ENCODE peak calls at places on chromosome 17, in eight cellular contexts. U is dorsolateral prefrontal cortex, C is heart left ventricle, V is neural crest cell, T is AG10803, H is OCI-LY7, N is lower leg skin, G is tibial artery. R is an unnamed sample.
A peak's percentile ranks its signal among the peaks of the same experiment; 100 is the strongest.

GRCh38 chr17:64599187-64599676 is 62.9 kb downstream of the SMURF2 start:
- DNase-seq in T (no peak), C (no peak), U (no peak), V (no peak), G (no peak), N (no peak), H (peak; percentile 46), R (no peak)

GRCh38 chr17:49565948-49566491 is 9.7 kb upstream of the NXPH3 start:
- DNase-seq in N (no peak), U (peak; percentile 95), C (peak; percentile 76), V (no peak), G (peak; percentile 95), H (no peak), T (no peak), R (no peak)

GRCh38 chr17:2397247-2398171 is 3.4 kb downstream of the MNT start:
- DNase-seq in V (no peak), G (peak; percentile 66), U (no peak), T (no peak), N (no peak), C (no peak), H (no peak), R (no peak)

GRCh38 chr17:80995131-80995530 is 3.5 kb downstream of the CHMP6 start:
- DNase-seq in U (no peak), H (no peak), V (no peak), N (peak; percentile 85), G (no peak), C (no peak), T (no peak), R (no peak)

GRCh38 chr17:76179496-76180467 is 38.7 kb upstream of the FOXJ1 start:
- DNase-seq in C (no peak), T (peak; percentile 29), V (no peak), U (no peak), G (no peak), H (peak; percentile 89), N (no peak), R (no peak)

GRCh38 chr17:27466748-27467375 is 10.6 kb downstream of the KSR1 start:
- DNase-seq in T (no peak), V (no peak), U (no peak), C (peak; percentile 35), H (no peak), G (no peak), N (no peak), R (no peak)

GRCh38 chr17:45123930-45124796 is 8.2 kb downstream of the PLCD3 start:
- DNase-seq in H (peak; percentile 17), N (peak; percentile 93), G (peak; percentile 84), C (peak; percentile 38), T (peak; percentile 85), V (no peak), U (no peak), R (no peak)

GRCh38 chr17:49821466-49821865 is 26.4 kb downstream of the TAC4 start:
- DNase-seq in V (no peak), N (no peak), H (no peak), G (no peak), C (no peak), T (no peak), U (no peak), R (no peak)

GRCh38 chr17:77427471-77427991 is 286.8 kb downstream of the SEC14L1 start:
- DNase-seq in U (peak; percentile 42), T (peak; percentile 81), G (peak; percentile 85), C (no peak), N (peak; percentile 95), V (no peak), H (no peak), R (no peak)

GRCh38 chr17:12691173-12691572 is 25.5 kb downstream of the MYOCD start:
- DNase-seq in H (no peak), G (peak; percentile 85), U (no peak), T (peak; percentile 72), N (no peak), C (no peak), V (no peak), R (no peak)
- TF ChIP-seq CTCF in H (no peak), G (no peak), U (no peak), T (no peak), N (no peak), C (no peak), V (no peak), R (no peak)

GRCh38 chr17:78977992-78978973 is 1.4 kb downstream of the LGALS3BP start:
- DNase-seq in C (no peak), T (no peak), G (no peak), H (no peak), N (no peak), V (no peak), U (no peak), R (no peak)

GRCh38 chr17:78980624-78980972 is 875 bp upstream of the LGALS3BP start:
- DNase-seq in G (no peak), V (no peak), N (no peak), H (no peak), T (no peak), U (no peak), C (no peak), R (no peak)

GRCh38 chr17:78977681-78977943 is 2.1 kb downstream of the LGALS3BP start:
- DNase-seq in H (no peak), N (no peak), G (no peak), V (no peak), T (no peak), U (no peak), C (no peak), R (no peak)

GRCh38 chr17:78981010-78981888 is 1.5 kb upstream of the LGALS3BP start:
- DNase-seq in C (no peak), G (no peak), V (no peak), H (no peak), U (no peak), T (no peak), N (no peak), R (no peak)

DNA sequence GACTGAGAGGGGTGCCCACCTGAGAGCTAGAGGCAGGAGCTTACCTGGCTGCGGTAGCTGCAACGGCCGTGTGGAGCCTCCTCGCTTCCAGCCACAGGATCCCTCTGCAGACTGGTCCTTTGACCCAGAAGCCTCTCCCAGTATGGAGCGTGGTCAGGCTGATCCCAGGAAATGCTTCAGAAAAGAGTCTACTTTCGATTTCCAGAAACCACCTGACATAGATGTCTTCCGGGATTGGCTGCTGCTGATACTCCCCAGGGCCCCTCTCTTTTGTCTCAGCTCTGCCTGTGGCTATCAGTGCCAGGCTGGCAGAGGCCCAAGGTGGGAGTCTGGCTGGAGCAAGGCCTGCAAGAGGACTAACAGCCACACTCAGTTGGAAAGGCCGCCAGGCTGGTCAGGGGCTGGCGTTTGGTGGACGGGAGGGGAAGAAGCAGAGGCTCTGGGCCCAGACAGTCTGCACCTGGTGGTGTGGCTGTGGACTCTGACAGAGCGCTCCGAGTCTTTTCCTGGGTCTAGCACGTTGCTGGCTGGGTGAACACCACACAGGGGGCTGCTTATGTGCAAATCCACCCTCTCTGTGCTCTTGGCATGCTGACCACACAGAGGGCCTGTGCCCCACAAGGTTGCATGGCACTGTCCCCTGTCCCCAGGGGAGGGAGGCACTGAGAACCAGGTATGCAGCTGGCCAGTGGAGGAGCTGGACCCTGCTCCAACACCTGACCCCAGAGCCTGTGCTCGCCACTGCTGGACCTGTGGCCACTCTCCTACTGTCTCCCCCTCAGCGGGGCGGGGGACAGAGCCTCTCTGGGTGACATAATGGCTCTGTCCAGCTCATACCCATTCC is at the start of gene LGALS3BP:
- DNase-seq in H (no peak), N (no peak), G (peak; percentile 80), T (peak; percentile 47), C (peak; percentile 75), U (peak; percentile 46), V (no peak), R (no peak)
- TF ChIP-seq CTCF in H (no peak), N (no peak), G (no peak), T (no peak), C (no peak), U (no peak), V (no peak), R (no peak)

DNA sequence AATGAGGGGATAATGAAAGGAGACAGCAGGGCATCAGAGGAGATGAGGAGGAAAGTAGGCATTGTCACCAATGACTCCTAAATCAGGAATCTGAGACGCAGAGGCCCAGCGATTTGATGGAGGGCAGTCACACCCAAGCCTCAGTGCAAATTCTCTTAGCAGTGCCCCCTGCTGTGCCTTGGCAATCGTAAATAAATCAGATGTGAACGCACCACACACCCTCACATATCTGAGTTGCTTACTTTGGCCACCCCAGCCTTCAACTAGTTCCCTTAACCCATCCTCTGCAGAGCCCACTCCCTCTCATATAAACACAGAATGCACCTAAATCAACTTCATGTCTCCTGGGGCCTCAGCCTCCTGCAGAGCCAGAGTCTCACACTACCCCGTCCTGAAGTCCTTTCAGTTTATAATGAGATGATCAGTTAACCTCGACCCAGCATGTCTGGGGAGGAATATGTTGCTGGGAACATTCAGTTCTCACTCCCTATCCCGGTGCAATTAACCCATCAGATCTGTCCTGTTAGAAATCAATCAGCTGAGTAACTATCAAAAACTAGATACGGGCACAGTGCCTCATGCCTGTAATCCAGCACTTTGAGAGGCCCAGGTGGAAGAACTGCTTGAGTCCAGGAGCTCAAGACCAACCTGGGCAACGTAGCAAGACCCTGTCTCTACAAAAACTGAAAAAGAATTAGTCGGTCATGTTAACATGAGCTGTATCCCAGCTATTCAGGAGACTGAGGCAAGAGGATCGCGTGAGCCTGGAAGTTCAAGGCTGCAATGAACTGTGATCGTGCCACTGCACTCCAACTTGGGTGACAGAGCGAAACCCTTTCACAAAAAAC is 78.4 kb downstream of the SLC39A11 start:
- DNase-seq in T (no peak), V (no peak), C (no peak), U (no peak), G (no peak), N (no peak), H (peak; percentile 11), R (no peak)
- TF ChIP-seq CTCF in T (no peak), V (no peak), C (no peak), U (no peak), G (no peak), N (no peak), H (peak; percentile 40), R (no peak)

GRCh38 chr17:70797166-70797565 is 627.8 kb downstream of the KCNJ2 start:
- DNase-seq in V (no peak), T (no peak), G (no peak), U (no peak), N (no peak), C (no peak), H (no peak), R (no peak)

GRCh38 chr17:70791748-70792443 is 622.6 kb downstream of the KCNJ2 start:
- DNase-seq in N (no peak), G (no peak), U (no peak), T (no peak), V (no peak), H (no peak), C (no peak), R (no peak)

GRCh38 chr17:70796757-70797156 is 627.4 kb downstream of the KCNJ2 start:
- DNase-seq in C (no peak), G (no peak), T (no peak), V (no peak), N (no peak), H (peak; percentile 60), U (no peak), R (no peak)

GRCh38 chr17:70794757-70795156 is 625.4 kb downstream of the KCNJ2 start:
- DNase-seq in V (no peak), U (no peak), G (no peak), T (no peak), C (no peak), H (no peak), N (no peak), R (no peak)

DNA sequence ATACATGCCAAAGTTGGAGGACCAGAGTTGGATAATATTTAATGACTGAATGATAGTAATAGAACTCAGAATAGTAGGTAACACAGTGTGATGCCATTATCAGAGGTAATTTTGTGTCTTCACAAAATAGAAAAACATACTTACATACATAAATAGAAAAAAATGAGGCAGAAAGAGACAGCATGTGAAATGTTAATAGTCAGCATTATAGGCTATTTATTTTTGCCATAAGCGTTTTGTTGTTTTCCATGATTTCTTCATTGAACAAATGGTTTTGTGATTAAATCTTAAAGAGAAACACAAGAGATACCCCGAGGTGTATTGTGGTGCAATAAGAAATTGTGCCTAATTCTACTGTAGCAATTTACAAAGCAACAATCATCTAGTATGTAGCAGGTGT is 626.3 kb downstream of the KCNJ2 start:
- DNase-seq in N (no peak), C (no peak), V (no peak), H (no peak), U (no peak), T (no peak), G (no peak), R (no peak)
- TF ChIP-seq CTCF in N (no peak), C (no peak), V (no peak), H (no peak), U (no peak), T (no peak), G (no peak), R (no peak)